ENCODE peak calls at places on chromosomes 16 and 17, in eight cellular contexts. U, J, E, Z, C, A, X and W are unnamed samples. For H3K36me3, the result is how much of the 10 kb centered on the place peaks cover.

GRCh38 chr17:38705803-38706624 is 941 bp downstream of the MLLT6 start:
- DNase-seq in U (peak), J (no peak), E (peak), Z (peak), C (no peak), A (peak), X (peak), W (peak)

GRCh38 chr17:14622622-14623101 is 321.8 kb downstream of the HS3ST3B1 start:
- DNase-seq in U (no peak), J (peak), E (no peak), Z (no peak), C (no peak), A (no peak), X (no peak), W (no peak)

GRCh38 chr16:56871172-56871593 is 6.2 kb downstream of the SLC12A3 start:
- DNase-seq in U (no peak), J (peak), E (no peak), Z (peak), C (peak), A (no peak), X (no peak), W (no peak)

GRCh38 chr17:50317121-50317520 is 28.8 kb upstream of the XYLT2 start:
- DNase-seq in U (no peak), J (peak), E (no peak), Z (no peak), C (no peak), A (no peak), X (no peak), W (no peak)

GRCh38 chr16:77690416-77690815 is 31.9 kb upstream of the NUDT7 start:
- DNase-seq in U (no peak), J (no peak), E (no peak), Z (no peak), C (no peak), A (no peak), X (no peak), W (no peak)

GRCh38 chr17:19720631-19721426 is 4.4 kb upstream of the SLC47A2 start:
- DNase-seq in U (no peak), J (peak), E (no peak), Z (peak), C (no peak), A (no peak), X (no peak), W (no peak)

GRCh38 chr17:6218333-6218732 is 148.2 kb downstream of the WSCD1 start:
- DNase-seq in U (no peak), J (no peak), E (no peak), Z (no peak), C (no peak), A (no peak), X (no peak), W (no peak)

GRCh38 chr17:17672453-17673368 is 8.5 kb upstream of the RAI1 start:
- DNase-seq in U (no peak), J (no peak), E (no peak), Z (no peak), C (no peak), A (no peak), X (no peak), W (no peak)

GRCh38 chr16:77807-78443 is at the start of gene MPG:
- DNase-seq in U (peak), J (peak), E (peak), Z (peak), C (peak), A (peak), X (peak), W (peak)

GRCh38 chr17:27663862-27664605 is 33.0 kb downstream of the LGALS9 start:
- DNase-seq in U (no peak), J (no peak), E (no peak), Z (no peak), C (no peak), A (no peak), X (no peak), W (no peak)
- H3K36me3 ChIP-seq in U (under half), J (under half), E (under half), Z (under half), C (under half), A (under half), X (under half), W (under half)

GRCh38 chr16:16172991-16173390 is 50.3 kb downstream of the ABCC6 start:
- DNase-seq in U (no peak), J (no peak), E (no peak), Z (no peak), C (no peak), A (no peak), X (no peak), W (no peak)
- H3K36me3 ChIP-seq in U (under half), J (under half), E (under half), Z (under half), C (under half), A (under half), X (under half), W (under half)

DNA sequence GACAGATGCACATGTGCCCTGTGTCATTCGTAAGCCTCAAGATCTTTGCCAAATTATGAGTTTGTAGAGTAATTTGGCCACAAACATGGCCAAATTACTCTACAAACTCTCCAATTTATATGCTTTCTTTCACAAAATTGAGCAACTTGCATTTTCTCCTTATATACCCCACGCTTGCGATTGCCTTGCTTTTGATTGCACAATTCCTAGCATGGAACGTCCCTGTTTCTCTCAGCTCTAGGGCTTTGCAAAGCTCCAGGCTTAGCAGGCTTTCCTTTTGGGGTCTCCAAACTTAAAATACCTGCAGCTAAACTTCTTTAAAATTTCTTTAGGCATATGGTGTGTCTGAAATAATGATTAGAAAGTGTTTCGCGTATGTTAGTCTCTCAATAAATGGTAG is 28.5 kb upstream of the MAF start:
- DNase-seq in U (no peak), J (no peak), E (no peak), Z (no peak), C (no peak), A (no peak), X (no peak), W (no peak)
- H3K36me3 ChIP-seq in U (under half), J (under half), E (under half), Z (under half), C (under half), A (under half), X (under half), W (under half)

GRCh38 chr17:41974031-41974430 is 7.4 kb downstream of the CNP start:
- DNase-seq in U (no peak), J (no peak), E (no peak), Z (no peak), C (no peak), A (no peak), X (no peak), W (no peak)
- H3K36me3 ChIP-seq in U (half or more), J (under half), E (under half), Z (under half), C (half or more), A (half or more), X (under half), W (half or more)